ENCODE peak calls at places on chromosomes 5 and 9, in four cellular contexts. One of them, this sample, is unnamed.

GRCh38 chr9:3525088-3525835 is 539 bp downstream of the RFX3 start:
- DNase-seq in HepG2: no peak
- DNase-seq in K562: no peak
- DNase-seq in IMR-90: no peak
- DNase-seq in this sample: peak

GRCh38 chr5:135650081-135650480 is 71.3 kb upstream of the CXCL14 start:
- DNase-seq in HepG2: no peak
- DNase-seq in K562: no peak
- DNase-seq in IMR-90: no peak
- DNase-seq in this sample: no peak

GRCh38 chr5:171644536-171644935 is 141.1 kb upstream of the SMIM23 start:
- DNase-seq in HepG2: no peak
- DNase-seq in K562: no peak
- DNase-seq in IMR-90: peak
- DNase-seq in this sample: no peak

GRCh38 chr9:74589576-74589975 is 92.4 kb downstream of the RORB start:
- DNase-seq in HepG2: no peak
- DNase-seq in K562: no peak
- DNase-seq in IMR-90: no peak
- DNase-seq in this sample: no peak

GRCh38 chr5:172731286-172732073 is 39.5 kb downstream of the DUSP1 start:
- DNase-seq in HepG2: peak
- DNase-seq in K562: peak
- DNase-seq in IMR-90: no peak
- DNase-seq in this sample: peak

GRCh38 chr5:56838409-56839039 is 23.2 kb downstream of the MAP3K1 start:
- DNase-seq in HepG2: peak
- DNase-seq in K562: peak
- DNase-seq in IMR-90: peak
- DNase-seq in this sample: peak

GRCh38 chr5:2633992-2634391 is 117.5 kb downstream of the IRX2 start:
- DNase-seq in HepG2: no peak
- DNase-seq in K562: no peak
- DNase-seq in IMR-90: no peak
- DNase-seq in this sample: no peak

GRCh38 chr9:129245276-129245675 is 67.2 kb upstream of the IER5L start:
- DNase-seq in HepG2: no peak
- DNase-seq in K562: no peak
- DNase-seq in IMR-90: peak
- DNase-seq in this sample: no peak

GRCh38 chr5:32275421-32275765 is 37.3 kb downstream of the MTMR12 start:
- DNase-seq in HepG2: peak
- DNase-seq in K562: no peak
- DNase-seq in IMR-90: no peak
- DNase-seq in this sample: no peak

GRCh38 chr5:181181650-181182565 is 23.1 kb downstream of the TRIM7 start:
- DNase-seq in HepG2: peak
- DNase-seq in K562: peak
- DNase-seq in IMR-90: peak
- DNase-seq in this sample: no peak

GRCh38 chr5:176450077-176450476 is 1.9 kb downstream of the FAF2 start:
- DNase-seq in HepG2: no peak
- DNase-seq in K562: no peak
- DNase-seq in IMR-90: no peak
- DNase-seq in this sample: no peak
- H3K4me3 ChIP-seq in HepG2: peak
- H3K4me3 ChIP-seq in K562: no peak
- H3K4me3 ChIP-seq in IMR-90: no peak
- H3K4me3 ChIP-seq in this sample: peak

DNA sequence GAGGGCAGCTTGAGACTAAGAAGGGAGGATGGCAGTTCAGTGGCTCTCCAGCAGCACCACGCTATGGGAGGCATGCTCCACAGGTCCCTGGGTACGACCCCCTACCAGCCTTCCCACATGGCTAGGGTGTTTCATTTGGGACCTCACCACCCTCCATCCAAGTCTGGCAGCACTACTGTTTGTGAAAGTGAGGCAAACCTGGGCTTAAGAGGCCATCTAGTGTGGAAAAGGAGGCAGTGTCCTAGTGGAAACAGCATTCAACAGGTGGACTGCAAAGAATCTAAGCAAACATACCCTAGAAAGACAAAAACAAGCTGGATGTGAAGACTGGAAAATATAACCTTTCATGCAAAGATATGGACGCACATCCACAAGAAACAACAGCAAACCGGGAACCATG is 4.8 kb upstream of the C5orf47 start:
- DNase-seq in HepG2: peak
- DNase-seq in K562: peak
- DNase-seq in IMR-90: peak
- DNase-seq in this sample: no peak
- TF ChIP-seq BHLHE40 in HepG2: no peak
- TF ChIP-seq BHLHE40 in K562: no peak
- TF ChIP-seq BHLHE40 in IMR-90: no peak
- TF ChIP-seq BHLHE40 in this sample: no peak

GRCh38 chr5:158938181-158938580 is 161.5 kb downstream of the EBF1 start:
- DNase-seq in HepG2: no peak
- DNase-seq in K562: no peak
- DNase-seq in IMR-90: no peak
- DNase-seq in this sample: no peak
- TF ChIP-seq MAFK in HepG2: no peak
- TF ChIP-seq MAFK in K562: no peak
- TF ChIP-seq MAFK in IMR-90: no peak
- TF ChIP-seq MAFK in this sample: no peak

GRCh38 chr9:105658351-105658750 is 3.9 kb upstream of the TAL2 start:
- DNase-seq in HepG2: no peak
- DNase-seq in K562: no peak
- DNase-seq in IMR-90: no peak
- DNase-seq in this sample: no peak

GRCh38 chr9:105662184-105663104 is at the start of gene TAL2:
- DNase-seq in HepG2: no peak
- DNase-seq in K562: no peak
- DNase-seq in IMR-90: no peak
- DNase-seq in this sample: no peak

GRCh38 chr9:105656131-105656921 is 5.9 kb upstream of the TAL2 start:
- DNase-seq in HepG2: no peak
- DNase-seq in K562: peak
- DNase-seq in IMR-90: no peak
- DNase-seq in this sample: peak

GRCh38 chr9:105663914-105664313 is 1.7 kb downstream of the TAL2 start:
- DNase-seq in HepG2: no peak
- DNase-seq in K562: no peak
- DNase-seq in IMR-90: no peak
- DNase-seq in this sample: no peak

GRCh38 chr9:105661011-105661410 is 1.2 kb upstream of the TAL2 start:
- DNase-seq in HepG2: no peak
- DNase-seq in K562: no peak
- DNase-seq in IMR-90: no peak
- DNase-seq in this sample: no peak
- H3K4me3 ChIP-seq in HepG2: no peak
- H3K4me3 ChIP-seq in K562: no peak
- H3K4me3 ChIP-seq in IMR-90: no peak
- H3K4me3 ChIP-seq in this sample: no peak

GRCh38 chr5:78953092-78953800 is 31.9 kb downstream of the ARSB start:
- DNase-seq in HepG2: no peak
- DNase-seq in K562: no peak
- DNase-seq in IMR-90: peak
- DNase-seq in this sample: no peak
- TF ChIP-seq BHLHE40 in HepG2: no peak
- TF ChIP-seq BHLHE40 in K562: no peak
- TF ChIP-seq BHLHE40 in IMR-90: no peak
- TF ChIP-seq BHLHE40 in this sample: no peak

This sample was measured in A549.